ENCODE peak calls at places on chromosomes 12 and 14, in ten cellular contexts. S, H, E, R, O, L, Z, U, J and C are unnamed samples.

GRCh38 chr14:25400607-25401206 is 350.8 kb upstream of the STXBP6 start:
- DNase-seq in S (peak), H (no peak), E (peak), R (peak), O (peak), L (peak), Z (no peak), U (peak), J (peak), C (peak)

GRCh38 chr14:65850429-65851145 is 438.1 kb downstream of the FUT8 start:
- DNase-seq in S (peak), H (no peak), E (no peak), R (no peak), O (peak), L (no peak), Z (no peak), U (no peak), J (peak), C (no peak)

GRCh38 chr14:63996575-63997220 is 143.9 kb downstream of the SYNE2 start:
- DNase-seq in S (no peak), H (no peak), E (no peak), R (no peak), O (no peak), L (peak), Z (no peak), U (no peak), J (no peak), C (peak)

GRCh38 chr14:44701563-44702263 is 194.6 kb upstream of the FSCB start:
- DNase-seq in S (no peak), H (no peak), E (no peak), R (no peak), O (no peak), L (no peak), Z (no peak), U (no peak), J (no peak), C (peak)

GRCh38 chr14:83164016-83164415 is 1630.4 kb upstream of the SEL1L start:
- DNase-seq in S (no peak), H (no peak), E (peak), R (peak), O (no peak), L (peak), Z (no peak), U (peak), J (no peak), C (peak)

GRCh38 chr12:1044697-1045096 is 53.7 kb downstream of the ERC1 start:
- DNase-seq in S (no peak), H (no peak), E (peak), R (peak), O (no peak), L (peak), Z (no peak), U (peak), J (no peak), C (peak)

GRCh38 chr12:93311827-93312226 is 65.9 kb upstream of the NUDT4 start:
- DNase-seq in S (no peak), H (no peak), E (peak), R (peak), O (no peak), L (no peak), Z (no peak), U (no peak), J (no peak), C (no peak)

GRCh38 chr14:23418021-23418420 is 9.9 kb upstream of the MYH6 start:
- DNase-seq in S (no peak), H (no peak), E (no peak), R (no peak), O (no peak), L (no peak), Z (no peak), U (no peak), J (no peak), C (no peak)

GRCh38 chr14:76832503-76832988 is 6.3 kb downstream of the LRRC74A start:
- DNase-seq in S (no peak), H (no peak), E (no peak), R (no peak), O (no peak), L (no peak), Z (no peak), U (no peak), J (no peak), C (peak)

GRCh38 chr14:62654641-62655040 is 390.6 kb downstream of the KCNH5 start:
- DNase-seq in S (no peak), H (no peak), E (no peak), R (peak), O (no peak), L (peak), Z (no peak), U (no peak), J (no peak), C (peak)

GRCh38 chr14:33837943-33838683 is 112.8 kb downstream of the EGLN3 start:
- DNase-seq in S (no peak), H (no peak), E (no peak), R (no peak), O (no peak), L (no peak), Z (no peak), U (no peak), J (no peak), C (no peak)

GRCh38 chr12:88556213-88556612 is 24.1 kb downstream of the KITLG start:
- DNase-seq in S (no peak), H (no peak), E (no peak), R (no peak), O (no peak), L (no peak), Z (no peak), U (no peak), J (no peak), C (no peak)

GRCh38 chr14:91019673-91020072 is 40.8 kb downstream of the RPS6KA5 start:
- DNase-seq in S (no peak), H (no peak), E (no peak), R (no peak), O (no peak), L (no peak), Z (no peak), U (peak), J (no peak), C (no peak)

GRCh38 chr14:91017011-91017410 is 43.4 kb downstream of the RPS6KA5 start:
- DNase-seq in S (no peak), H (no peak), E (no peak), R (no peak), O (no peak), L (no peak), Z (no peak), U (no peak), J (no peak), C (no peak)

GRCh38 chr14:91018465-91018864 is 42.0 kb downstream of the RPS6KA5 start:
- DNase-seq in S (no peak), H (no peak), E (no peak), R (no peak), O (no peak), L (no peak), Z (no peak), U (no peak), J (no peak), C (no peak)

GRCh38 chr14:91021115-91021514 is 39.3 kb downstream of the RPS6KA5 start:
- DNase-seq in S (no peak), H (no peak), E (peak), R (no peak), O (no peak), L (no peak), Z (no peak), U (peak), J (no peak), C (no peak)

GRCh38 chr14:91021991-91022621 is 38.3 kb downstream of the RPS6KA5 start:
- DNase-seq in S (no peak), H (no peak), E (peak), R (peak), O (no peak), L (no peak), Z (no peak), U (no peak), J (no peak), C (no peak)
- H3K4me3 ChIP-seq in S (peak), H (no peak), E (peak), R (peak), O (no peak), L (no peak), Z (peak), U (no peak), J (peak), C (no peak)

GRCh38 chr12:66269142-66269541 is 33.2 kb upstream of the HELB start:
- DNase-seq in S (no peak), H (no peak), E (no peak), R (no peak), O (no peak), L (no peak), Z (no peak), U (no peak), J (no peak), C (no peak)
- H3K4me3 ChIP-seq in S (no peak), H (no peak), E (no peak), R (no peak), O (no peak), L (no peak), Z (no peak), U (no peak), J (no peak), C (no peak)

DNA sequence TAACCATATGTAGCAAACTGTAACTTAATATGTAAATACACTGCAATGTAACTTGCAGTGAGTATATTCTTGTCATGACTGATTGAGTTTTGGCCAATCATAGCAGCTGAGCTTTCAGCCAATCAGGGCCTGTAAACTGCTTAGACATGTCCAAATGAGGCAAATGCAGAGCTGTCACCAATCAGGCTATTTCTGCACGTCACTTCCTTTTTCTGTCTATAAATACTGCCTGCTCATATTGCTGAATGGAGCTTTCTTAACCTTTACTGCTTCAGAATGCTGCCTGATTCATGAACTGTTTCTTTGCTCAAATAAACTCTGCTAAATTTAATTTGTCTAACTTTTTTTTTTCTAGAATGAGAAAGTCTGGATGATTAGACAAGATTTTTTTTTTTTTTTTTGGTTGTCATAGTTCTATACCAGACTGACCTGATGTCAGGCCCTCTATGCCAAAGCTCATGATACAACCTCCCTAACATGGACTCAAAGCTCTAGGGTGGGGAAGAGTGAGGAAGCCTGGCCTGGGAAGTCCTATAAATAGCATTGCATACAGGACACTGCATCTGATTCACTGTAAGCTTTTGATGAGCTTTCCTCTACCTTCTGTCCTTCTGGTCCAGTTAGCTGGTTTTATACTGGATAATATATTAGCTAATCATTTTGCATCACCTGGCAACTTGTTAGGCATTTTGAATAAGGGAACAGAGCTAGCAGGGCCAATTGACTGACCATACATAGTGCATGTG is 12.0 kb downstream of the MGP start:
- DNase-seq in S (no peak), H (no peak), E (no peak), R (no peak), O (no peak), L (no peak), Z (no peak), U (no peak), J (peak), C (no peak)
- H3K4me3 ChIP-seq in S (no peak), H (no peak), E (no peak), R (no peak), O (no peak), L (no peak), Z (no peak), U (no peak), J (no peak), C (no peak)

GRCh38 chr12:68806488-68807237 is 1.3 kb upstream of the MDM2 start:
- DNase-seq in S (no peak), H (no peak), E (peak), R (no peak), O (no peak), L (no peak), Z (no peak), U (no peak), J (no peak), C (no peak)
- H3K4me3 ChIP-seq in S (peak), H (peak), E (no peak), R (no peak), O (no peak), L (no peak), Z (peak), U (no peak), J (peak), C (no peak)

DNA sequence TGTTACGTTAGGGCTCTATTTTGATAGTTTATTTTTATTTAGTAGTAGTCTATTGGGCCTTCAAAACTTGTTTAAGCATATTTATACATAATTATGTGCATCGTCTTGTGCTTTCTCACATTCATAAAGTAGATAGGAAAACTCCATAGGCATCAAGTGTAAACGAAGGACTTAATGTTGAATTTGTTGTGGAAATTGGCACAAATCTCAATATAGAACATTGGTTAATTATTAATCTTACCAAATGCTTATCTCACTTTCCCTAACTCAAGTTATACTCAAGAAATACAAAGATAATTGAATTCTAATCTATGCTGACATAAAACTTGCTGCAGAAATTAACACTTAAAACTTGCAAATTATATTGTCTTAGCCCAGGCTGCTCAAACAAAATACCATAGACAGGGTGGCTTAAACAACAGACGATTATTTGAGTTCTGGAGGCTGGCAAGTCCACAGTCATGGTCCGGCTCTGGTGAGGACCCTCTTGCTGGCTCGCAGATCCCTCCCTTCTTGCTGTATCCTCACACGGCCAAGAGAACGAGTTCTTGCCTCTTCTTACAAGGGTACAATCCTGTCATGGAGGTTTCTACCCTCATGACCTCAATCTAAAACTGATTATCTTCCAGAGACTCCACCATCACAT is 18.8 kb downstream of the STYX start:
- DNase-seq in S (no peak), H (no peak), E (no peak), R (no peak), O (no peak), L (no peak), Z (no peak), U (no peak), J (no peak), C (no peak)
- H3K4me3 ChIP-seq in S (no peak), H (no peak), E (no peak), R (no peak), O (no peak), L (no peak), Z (no peak), U (no peak), J (no peak), C (no peak)

DNA sequence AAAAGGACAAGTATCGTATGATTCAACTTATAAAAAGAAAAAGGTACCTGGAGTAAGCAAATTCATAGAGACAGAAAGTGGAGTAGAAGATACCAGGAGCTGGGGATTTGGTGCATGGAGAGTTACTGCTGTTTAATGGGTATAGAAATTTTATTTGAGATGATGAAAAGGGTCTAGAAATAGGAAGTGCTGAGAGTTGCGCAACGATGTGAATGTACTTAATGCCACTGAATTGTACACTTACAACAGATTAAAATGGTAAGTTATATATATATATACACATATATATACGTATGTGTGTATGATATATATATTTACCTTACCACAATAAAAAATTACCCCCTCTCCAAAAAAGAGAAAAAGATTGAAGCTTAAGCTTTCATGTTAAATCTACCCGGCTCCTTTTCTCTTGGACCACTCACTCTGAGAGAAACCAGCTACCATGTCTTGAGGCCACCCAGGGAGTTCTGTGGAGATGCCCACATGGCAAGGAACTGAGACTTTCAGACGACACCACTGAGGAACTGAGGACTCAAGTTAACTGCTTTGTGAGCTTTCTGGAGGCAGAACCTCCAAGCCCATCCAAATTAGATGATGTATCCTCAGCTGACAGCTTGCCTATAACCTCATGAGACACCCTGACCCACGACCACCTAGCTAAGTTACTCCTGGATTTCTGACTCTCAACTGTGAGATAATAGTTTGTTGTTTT is 130.0 kb upstream of the BTG1 start:
- DNase-seq in S (no peak), H (no peak), E (no peak), R (no peak), O (no peak), L (no peak), Z (no peak), U (no peak), J (no peak), C (no peak)
- H3K4me3 ChIP-seq in S (no peak), H (no peak), E (no peak), R (no peak), O (no peak), L (no peak), Z (no peak), U (no peak), J (no peak), C (no peak)

GRCh38 chr12:116274552-116275375 is 2.7 kb downstream of the MED13L start:
- DNase-seq in S (no peak), H (no peak), E (no peak), R (no peak), O (no peak), L (no peak), Z (no peak), U (no peak), J (no peak), C (no peak)
- H3K4me3 ChIP-seq in S (no peak), H (no peak), E (peak), R (peak), O (peak), L (peak), Z (peak), U (peak), J (peak), C (peak)

GRCh38 chr12:124856132-124856841 is 7.4 kb downstream of the SCARB1 start:
- DNase-seq in S (no peak), H (no peak), E (no peak), R (no peak), O (no peak), L (no peak), Z (no peak), U (no peak), J (no peak), C (no peak)
- H3K4me3 ChIP-seq in S (no peak), H (no peak), E (no peak), R (no peak), O (no peak), L (no peak), Z (no peak), U (no peak), J (no peak), C (no peak)

GRCh38 chr12:15712823-15713663 is 76.1 kb downstream of the EPS8 start:
- DNase-seq in S (no peak), H (no peak), E (no peak), R (no peak), O (peak), L (no peak), Z (no peak), U (no peak), J (no peak), C (no peak)
- H3K4me3 ChIP-seq in S (no peak), H (no peak), E (no peak), R (peak), O (no peak), L (no peak), Z (peak), U (no peak), J (no peak), C (no peak)